ENCODE peak calls at places on chromosomes 13 and 19, in five cellular contexts. C, B, A, M and K are unnamed samples.

GRCh38 chr19:12790628-12791344 is 500 bp upstream of the JUNB start:
- DNase-seq in C (no peak), B (no peak), A (no peak), M (peak), K (no peak)

GRCh38 chr19:17340871-17341357 is 3.6 kb downstream of the GTPBP3 start:
- DNase-seq in C (no peak), B (no peak), A (no peak), M (no peak), K (no peak)

GRCh38 chr13:109667754-109668360 is 118.5 kb downstream of the IRS2 start:
- DNase-seq in C (no peak), B (no peak), A (no peak), M (no peak), K (no peak)

GRCh38 chr13:111476197-111476596 is 155.8 kb downstream of the TEX29 start:
- DNase-seq in C (no peak), B (no peak), A (no peak), M (no peak), K (no peak)

GRCh38 chr19:1865172-1866010 is 2.0 kb upstream of the KLF16 start:
- DNase-seq in C (no peak), B (no peak), A (no peak), M (no peak), K (no peak)

GRCh38 chr13:112254061-112254818 is 121.9 kb upstream of the SPACA7 start:
- DNase-seq in C (no peak), B (no peak), A (no peak), M (no peak), K (no peak)

GRCh38 chr19:12668937-12669271 is 2.3 kb downstream of the WDR83 start:
- DNase-seq in C (peak), B (peak), A (peak), M (peak), K (peak)

GRCh38 chr19:10517361-10517759 is at the start of gene S1PR5:
- DNase-seq in C (peak), B (no peak), A (no peak), M (no peak), K (peak)

GRCh38 chr13:33089311-33089710 is 73.1 kb downstream of the KL start:
- DNase-seq in C (no peak), B (no peak), A (no peak), M (no peak), K (no peak)

GRCh38 chr13:75326173-75327131 is 155.5 kb downstream of the TBC1D4 start:
- DNase-seq in C (peak), B (no peak), A (peak), M (peak), K (no peak)